ENCODE peak calls at places on chromosomes 7 and 10, in five cellular contexts. L is HepG2, W is fibroblast of lung, D is AG09309, Y is lung. A is an unnamed sample.

GRCh38 chr7:151408839-151409554 is 841 bp downstream of the WDR86 start:
- DNase-seq in L (peak), W (no peak), D (no peak), Y (no peak), A (no peak)

GRCh38 chr7:116582164-116582732 is 57.4 kb downstream of the CAV1 start:
- DNase-seq in L (no peak), W (peak), D (no peak), Y (no peak), A (no peak)

GRCh38 chr7:119197872-119198527 is 973.5 kb downstream of the ANKRD7 start:
- DNase-seq in L (peak), W (peak), D (no peak), Y (no peak), A (peak)

GRCh38 chr7:155066417-155066950 is 3.6 kb upstream of the HTR5A start:
- DNase-seq in L (no peak), W (peak), D (peak), Y (no peak), A (peak)

GRCh38 chr10:131170042-131170983 is 141.2 kb downstream of the TCERG1L start:
- DNase-seq in L (no peak), W (no peak), D (no peak), Y (no peak), A (no peak)

GRCh38 chr10:123327450-123327849 is 173.2 kb downstream of the BUB3 start:
- DNase-seq in L (no peak), W (no peak), D (no peak), Y (no peak), A (no peak)

GRCh38 chr10:131947631-131948347 is 33.9 kb downstream of the BNIP3 start:
- DNase-seq in L (no peak), W (peak), D (peak), Y (no peak), A (peak)

GRCh38 chr7:8217200-8218068 is 44.5 kb downstream of the ICA1 start:
- DNase-seq in L (peak), W (peak), D (peak), Y (no peak), A (peak)

GRCh38 chr10:5858811-5859210 is 30.9 kb downstream of the ANKRD16 start:
- DNase-seq in L (no peak), W (no peak), D (no peak), Y (no peak), A (no peak)

GRCh38 chr7:110650313-110650712 is 440.6 kb upstream of the LRRN3 start:
- DNase-seq in L (no peak), W (no peak), D (no peak), Y (no peak), A (no peak)

GRCh38 chr7:44431091-44431608 is 59.3 kb downstream of the NUDCD3 start:
- DNase-seq in L (peak), W (no peak), D (no peak), Y (no peak), A (no peak)
- TF ChIP-seq CTCF in L (peak), W (no peak), D (peak), Y (no peak), A (no peak)

GRCh38 chr7:41108821-41109220 is 594.1 kb downstream of the INHBA start:
- DNase-seq in L (no peak), W (no peak), D (no peak), Y (no peak), A (no peak)

GRCh38 chr7:41110186-41110585 is 592.7 kb downstream of the INHBA start:
- DNase-seq in L (no peak), W (no peak), D (no peak), Y (no peak), A (no peak)

GRCh38 chr7:41104621-41105020 is 598.3 kb downstream of the INHBA start:
- DNase-seq in L (no peak), W (peak), D (no peak), Y (no peak), A (no peak)

GRCh38 chr7:41107938-41108448 is 594.9 kb downstream of the INHBA start:
- DNase-seq in L (peak), W (no peak), D (no peak), Y (no peak), A (no peak)

GRCh38 chr7:41107330-41107937 is 595.5 kb downstream of the INHBA start:
- DNase-seq in L (peak), W (no peak), D (no peak), Y (no peak), A (no peak)
- H3K4me3 ChIP-seq in L (no peak), W (no peak), D (no peak), Y (no peak), A (no peak)

GRCh38 chr7:101817031-101817929 is at the start of gene CUX1:
- DNase-seq in L (peak), W (no peak), D (no peak), Y (no peak), A (no peak)

GRCh38 chr7:101817930-101818698 is 688 bp downstream of the CUX1 start:
- DNase-seq in L (no peak), W (peak), D (no peak), Y (no peak), A (no peak)

GRCh38 chr7:101814996-101815825 is 2.2 kb upstream of the CUX1 start:
- DNase-seq in L (no peak), W (peak), D (no peak), Y (peak), A (no peak)

GRCh38 chr7:101815826-101816488 is 1.5 kb upstream of the CUX1 start:
- DNase-seq in L (peak), W (peak), D (peak), Y (peak), A (peak)

GRCh38 chr7:101816499-101817030 is 861 bp upstream of the CUX1 start:
- DNase-seq in L (no peak), W (peak), D (no peak), Y (no peak), A (no peak)
- TF ChIP-seq CTCF in L (peak), W (no peak), D (no peak), Y (no peak), A (peak)

GRCh38 chr10:59753267-59753666 is at the start of gene MRLN:
- DNase-seq in L (no peak), W (no peak), D (no peak), Y (no peak), A (no peak)
- H3K4me3 ChIP-seq in L (no peak), W (no peak), D (no peak), Y (no peak), A (no peak)

DNA sequence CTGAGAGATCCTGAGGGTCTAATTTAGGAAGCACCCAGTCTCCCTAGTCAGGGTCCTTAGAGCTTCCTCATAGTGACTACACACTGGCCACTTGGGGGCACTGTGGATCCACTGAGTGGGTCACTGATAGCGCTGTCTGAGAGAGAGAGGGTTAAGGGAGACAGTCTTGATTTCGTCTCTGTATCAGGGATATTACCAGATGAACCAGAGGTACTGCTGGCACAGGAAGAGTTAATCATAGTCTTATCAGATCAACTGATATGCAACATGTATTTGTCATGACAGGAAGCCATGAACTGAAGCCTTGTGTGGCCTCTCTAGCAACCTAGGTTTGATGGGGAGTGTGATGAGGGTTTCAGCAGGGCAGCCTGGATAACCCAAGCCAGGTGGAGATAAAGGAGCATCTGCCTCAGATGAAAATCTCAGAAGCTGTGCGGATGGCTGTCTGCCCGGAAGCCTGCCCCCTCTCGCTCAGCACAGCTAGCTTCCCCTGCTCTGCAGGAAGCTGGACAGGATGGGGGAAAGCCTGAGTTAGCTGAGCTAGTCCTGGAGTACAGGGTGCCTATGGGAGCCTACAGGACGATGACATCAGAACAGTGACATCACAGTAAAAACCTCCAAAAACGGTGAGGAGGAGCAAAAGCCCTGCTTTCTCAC is 214.0 kb upstream of the PRSS1 start:
- DNase-seq in L (peak), W (peak), D (no peak), Y (no peak), A (peak)
- TF ChIP-seq CTCF in L (peak), W (peak), D (peak), Y (peak), A (peak)

DNA sequence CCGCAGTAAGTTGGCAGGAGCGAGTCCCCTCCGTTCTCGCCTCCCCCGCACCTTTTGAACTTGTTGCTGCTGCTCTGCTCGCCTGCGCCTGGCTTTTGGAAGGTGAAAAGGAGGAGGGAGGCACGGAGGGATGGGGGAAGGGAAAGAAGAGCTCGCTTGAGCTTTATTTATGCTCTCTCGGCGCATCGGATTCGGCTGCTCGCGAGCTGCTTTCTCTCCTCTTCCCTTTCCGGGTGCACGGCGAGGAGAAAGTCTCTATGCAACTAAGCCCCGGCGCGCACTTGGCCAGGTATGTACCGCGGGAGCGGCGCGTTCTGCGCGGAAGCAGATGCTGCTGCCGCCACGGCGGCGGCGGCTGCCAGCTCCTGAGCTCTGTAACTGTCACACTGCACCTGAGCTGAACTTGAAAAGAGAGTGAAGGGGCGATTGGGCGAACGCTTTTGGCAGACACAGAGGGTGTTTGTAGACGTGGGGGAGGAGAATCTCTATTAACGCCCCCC is 551 bp downstream of the KCND2 start:
- DNase-seq in L (peak), W (peak), D (no peak), Y (no peak), A (peak)
- H3K4me3 ChIP-seq in L (peak), W (peak), D (peak), Y (peak), A (peak)

DNA sequence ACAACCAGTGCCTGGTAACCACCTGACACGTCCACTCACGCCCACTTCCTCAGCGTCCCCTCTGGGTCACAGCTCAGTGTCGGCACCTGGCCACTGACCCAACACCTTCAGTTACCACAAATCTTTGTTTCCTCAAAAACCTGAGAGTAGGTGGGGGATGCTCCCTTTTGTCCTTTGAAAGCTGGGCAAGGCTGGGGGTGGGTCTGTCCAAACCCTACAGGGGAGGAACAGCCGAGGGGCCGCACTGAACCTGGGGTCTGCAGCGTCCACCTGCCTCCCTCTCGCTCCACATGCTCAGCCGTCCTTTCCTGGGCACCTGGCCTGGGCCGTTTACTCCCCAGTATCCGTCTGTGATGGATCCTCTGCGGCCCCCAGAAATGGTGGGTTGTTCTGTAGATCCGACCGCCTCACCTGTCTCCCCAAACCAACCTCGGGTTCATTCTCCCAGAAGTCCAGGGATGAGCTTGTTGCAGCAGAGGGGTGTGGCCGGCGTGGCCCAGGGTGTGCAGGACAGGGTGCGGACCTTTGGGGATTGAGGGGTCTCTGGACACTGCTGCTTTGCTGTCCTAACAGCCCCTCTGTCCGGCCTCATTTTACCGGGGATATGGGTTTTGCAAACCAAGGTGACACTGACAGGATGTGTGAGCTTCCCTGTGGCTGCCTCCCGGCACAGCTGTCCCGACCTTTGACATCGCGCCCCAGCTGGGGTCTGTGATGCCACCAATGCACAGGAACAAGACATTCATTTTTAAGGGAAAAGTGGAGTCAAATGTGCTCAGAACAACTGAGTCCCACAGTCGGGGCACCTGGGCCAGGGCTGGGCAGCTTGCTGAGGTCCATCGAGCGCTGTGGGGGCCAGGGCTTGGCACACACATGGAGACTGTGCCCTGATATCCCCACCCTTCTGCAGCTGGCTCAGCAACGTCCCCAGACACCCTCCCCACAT is 115.9 kb downstream of the VIPR2 start:
- DNase-seq in L (no peak), W (no peak), D (no peak), Y (peak), A (no peak)
- TF ChIP-seq CTCF in L (no peak), W (no peak), D (no peak), Y (no peak), A (no peak)

GRCh38 chr10:76583711-76584161 is 1053.9 kb downstream of the KCNMA1 start:
- DNase-seq in L (no peak), W (peak), D (peak), Y (no peak), A (peak)
- H3K4me3 ChIP-seq in L (no peak), W (no peak), D (no peak), Y (no peak), A (no peak)

DNA sequence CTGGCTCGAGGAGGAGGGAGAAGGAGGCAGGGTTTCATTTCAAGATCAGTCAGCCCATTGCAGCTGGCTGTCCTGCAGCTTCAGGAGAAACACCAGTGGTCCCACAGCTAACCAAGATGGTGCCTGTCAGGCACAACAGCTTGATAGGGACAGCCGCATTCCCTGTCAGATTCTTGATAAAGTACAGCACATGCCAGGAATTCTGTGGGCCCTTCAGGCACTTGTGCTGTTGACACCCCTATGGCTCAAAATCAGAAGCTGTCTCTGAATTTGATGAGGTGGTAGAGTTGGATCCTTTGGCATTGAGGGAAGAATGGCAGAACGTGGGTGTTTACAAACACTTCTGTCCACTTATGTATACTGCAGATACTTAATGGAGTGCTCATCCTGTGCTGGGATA is 354.3 kb downstream of the KCNMA1 start:
- DNase-seq in L (no peak), W (no peak), D (no peak), Y (no peak), A (no peak)
- TF ChIP-seq CTCF in L (no peak), W (no peak), D (no peak), Y (no peak), A (no peak)

GRCh38 chr7:137985897-137986251 is 16.0 kb downstream of the CREB3L2 start:
- DNase-seq in L (no peak), W (no peak), D (no peak), Y (no peak), A (no peak)

GRCh38 chr7:137987563-137987962 is 14.3 kb downstream of the CREB3L2 start:
- DNase-seq in L (no peak), W (no peak), D (no peak), Y (no peak), A (no peak)

GRCh38 chr7:137985253-137985896 is 16.5 kb downstream of the CREB3L2 start:
- DNase-seq in L (peak), W (peak), D (no peak), Y (no peak), A (no peak)

GRCh38 chr7:137987011-137987334 is 14.9 kb downstream of the CREB3L2 start:
- DNase-seq in L (no peak), W (no peak), D (no peak), Y (no peak), A (no peak)

GRCh38 chr7:137986252-137987010 is 15.5 kb downstream of the CREB3L2 start:
- DNase-seq in L (peak), W (peak), D (peak), Y (no peak), A (no peak)
- H3K4me3 ChIP-seq in L (no peak), W (peak), D (no peak), Y (no peak), A (no peak)

A was measured in astrocyte of the cerebellum.